ENCODE peak calls at places on chromosomes 6 and 20, in seven cellular contexts. S is activated CD4-positive, alpha-beta T cell treated with anti-CD3 and anti-CD28 coated beads for 36 hours; B is cardiac fibroblast; U is T-cell; T is foreskin melanocyte; R is A549; A is NCI-H774. X is an unnamed sample.

GRCh38 chr6:137452331-137452894 is 41.8 kb downstream of the OLIG3 start:
- DNase-seq in S (no peak), B (no peak), U (no peak), T (no peak), R (no peak), A (no peak), X (no peak)

GRCh38 chr20:31923388-31924271 is 28.2 kb downstream of the PDRG1 start:
- DNase-seq in S (peak), B (no peak), U (no peak), T (no peak), R (no peak), A (no peak), X (no peak)

GRCh38 chr6:42751055-42751454 is 5.2 kb upstream of the TBCC start:
- DNase-seq in S (no peak), B (no peak), U (no peak), T (no peak), R (no peak), A (no peak), X (no peak)

GRCh38 chr6:155273438-155273837 is 9.6 kb downstream of the CLDN20 start:
- DNase-seq in S (no peak), B (peak), U (no peak), T (peak), R (peak), A (no peak), X (peak)

GRCh38 chr6:138815797-138816528 is 20.1 kb downstream of the ECT2L start:
- DNase-seq in S (no peak), B (peak), U (no peak), T (peak), R (peak), A (peak), X (peak)

GRCh38 chr6:99130897-99131873 is 183.4 kb upstream of the FBXL4 start:
- DNase-seq in S (no peak), B (no peak), U (no peak), T (no peak), R (no peak), A (no peak), X (no peak)

GRCh38 chr6:43910638-43911353 is 140.8 kb downstream of the VEGFA start:
- DNase-seq in S (no peak), B (peak), U (no peak), T (no peak), R (peak), A (no peak), X (no peak)

GRCh38 chr6:42781546-42781810 is 374 bp upstream of the BICRAL start:
- DNase-seq in S (no peak), B (peak), U (no peak), T (no peak), R (no peak), A (no peak), X (no peak)

GRCh38 chr6:52326540-52327364 is 35.2 kb upstream of the PAQR8 start:
- DNase-seq in S (no peak), B (no peak), U (no peak), T (no peak), R (no peak), A (no peak), X (no peak)

GRCh38 chr20:57389695-57390603 is 1.2 kb upstream of the RBM38 start:
- DNase-seq in S (peak), B (no peak), U (peak), T (no peak), R (no peak), A (no peak), X (no peak)

GRCh38 chr6:167349816-167350215 is 24.9 kb downstream of the TTLL2 start:
- DNase-seq in S (no peak), B (no peak), U (no peak), T (no peak), R (no peak), A (no peak), X (no peak)

GRCh38 chr6:48194596-48195295 is 83.7 kb upstream of the PTCHD4 start:
- DNase-seq in S (no peak), B (peak), U (no peak), T (no peak), R (no peak), A (no peak), X (no peak)

GRCh38 chr20:10129749-10130148 is 88.9 kb upstream of the SNAP25 start:
- DNase-seq in S (no peak), B (no peak), U (no peak), T (no peak), R (no peak), A (no peak), X (no peak)

GRCh38 chr20:53668981-53669380 is 75.3 kb upstream of the ZNF217 start:
- DNase-seq in S (no peak), B (no peak), U (no peak), T (no peak), R (no peak), A (no peak), X (no peak)

GRCh38 chr6:77666340-77666739 is 13.5 kb downstream of the MEI4 start:
- DNase-seq in S (no peak), B (no peak), U (no peak), T (no peak), R (no peak), A (no peak), X (no peak)

GRCh38 chr6:15244605-15245360 is 1.1 kb upstream of the JARID2 start:
- DNase-seq in S (peak), B (peak), U (peak), T (no peak), R (peak), A (peak), X (no peak)